ENCODE peak calls at places on chromosomes 13 and 19, in eight cellular contexts. E is breast epithelium, T is BE2C, X is heart left ventricle, J is heart right ventricle, U is cardiac muscle cell, W is A549, A is ascending aorta. K is an unnamed sample. For H3K4me1, the result is how much of the 10 kb centered on the place peaks cover.

GRCh38 chr19:14106840-14107239 is 10.7 kb downstream of the PRKACA start:
- DNase-seq in A (no peak), W (no peak), U (no peak), J (no peak), E (no peak), X (peak), T (no peak), K (no peak)

GRCh38 chr13:102227696-102228095 is 174.2 kb downstream of the FGF14 start:
- DNase-seq in A (no peak), U (no peak), E (no peak), T (no peak), W (no peak), J (no peak), X (no peak), K (no peak)

GRCh38 chr13:32443111-32443510 is 15.2 kb upstream of the N4BP2L1 start:
- DNase-seq in T (peak), X (no peak), U (peak), J (no peak), W (peak), A (no peak), E (no peak), K (no peak)

GRCh38 chr13:110640591-110641029 is 25.3 kb downstream of the NAXD start:
- DNase-seq in J (peak), X (peak), W (no peak), T (peak), U (no peak), A (no peak), E (no peak), K (no peak)

GRCh38 chr13:93227280-93227905 is 786 bp downstream of the GPC6 start:
- DNase-seq in E (no peak), T (peak), J (no peak), A (no peak), W (no peak), X (no peak), U (peak), K (no peak)

GRCh38 chr19:50725218-50725931 is 2.2 kb downstream of the CLEC11A start:
- DNase-seq in X (peak), A (no peak), T (no peak), E (no peak), U (no peak), W (no peak), J (no peak), K (peak)

GRCh38 chr19:7637374-7638256 is 705 bp downstream of the STXBP2 start:
- DNase-seq in A (no peak), T (no peak), U (peak), X (peak), E (no peak), J (no peak), W (peak), K (peak)

GRCh38 chr13:92387245-92387644 is 839.4 kb upstream of the GPC6 start:
- DNase-seq in A (no peak), U (no peak), T (no peak), J (no peak), X (no peak), E (no peak), W (no peak), K (no peak)

GRCh38 chr19:11659612-11660011 is 62.3 kb downstream of the ZNF627 start:
- DNase-seq in U (peak), W (no peak), T (no peak), A (no peak), E (no peak), X (no peak), J (no peak), K (no peak)
- TF ChIP-seq CTCF in U (peak), W (no peak), T (peak), A (peak), E (no peak), X (peak), J (peak), K (no peak)

GRCh38 chr13:25848822-25849740 is 202.7 kb downstream of the SHISA2 start:
- DNase-seq in A (no peak), J (no peak), W (no peak), T (no peak), X (no peak), E (no peak), U (no peak), K (no peak)
- H3K4me1 ChIP-seq in A (under half), J (under half), W (under half), T (under half), X (under half), E (under half), U (under half), K (under half)

DNA sequence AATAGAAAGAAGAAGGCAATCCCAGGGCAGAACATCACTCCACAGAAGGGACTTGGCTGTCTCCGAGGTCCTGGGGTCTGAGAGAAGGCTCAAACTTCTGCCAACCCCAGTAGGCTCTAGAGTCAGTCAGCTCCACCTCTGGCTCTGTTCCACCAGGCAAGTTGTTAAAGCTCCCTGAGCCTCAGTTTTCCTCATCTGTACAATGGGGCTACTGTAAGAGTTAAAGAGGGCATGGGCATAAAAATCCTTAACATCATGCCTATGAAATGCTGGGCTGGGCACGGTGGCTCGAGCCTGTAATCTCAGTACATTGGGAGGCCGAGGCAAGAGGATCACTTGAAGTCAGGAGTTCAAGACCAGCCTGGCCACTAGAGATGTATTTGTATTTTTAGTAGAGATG is 5.1 kb downstream of the UNC13A start:
- DNase-seq in U (no peak), W (no peak), E (no peak), A (no peak), J (no peak), X (no peak), T (no peak), K (no peak)
- TF ChIP-seq CTCF in U (no peak), W (no peak), E (no peak), A (no peak), J (no peak), X (no peak), T (no peak), K (no peak)

GRCh38 chr19:5286465-5287029 is 54.1 kb downstream of the PTPRS start:
- DNase-seq in X (no peak), W (no peak), A (no peak), E (no peak), T (no peak), J (no peak), U (no peak), K (no peak)
- H3K4me1 ChIP-seq in X (under half), W (under half), A (under half), E (under half), T (under half), J (under half), U (under half), K (under half)

GRCh38 chr13:43543331-43543730 is 243.4 kb downstream of the ENOX1 start:
- DNase-seq in W (no peak), T (no peak), A (no peak), U (no peak), J (no peak), X (no peak), E (no peak), K (no peak)

GRCh38 chr13:43545317-43545874 is 241.4 kb downstream of the ENOX1 start:
- DNase-seq in U (peak), X (no peak), E (no peak), J (no peak), A (no peak), T (peak), W (no peak), K (no peak)

GRCh38 chr13:43544011-43544410 is 242.8 kb downstream of the ENOX1 start:
- DNase-seq in T (no peak), J (no peak), E (no peak), X (no peak), A (no peak), W (no peak), U (peak), K (no peak)

GRCh38 chr13:43546260-43546659 is 240.5 kb downstream of the ENOX1 start:
- DNase-seq in U (peak), J (peak), X (peak), W (no peak), E (no peak), T (peak), A (no peak), K (no peak)

GRCh38 chr13:43546821-43547220 is 240.0 kb downstream of the ENOX1 start:
- DNase-seq in A (no peak), E (no peak), T (peak), J (no peak), U (no peak), W (no peak), X (no peak), K (no peak)
- TF ChIP-seq CTCF in A (no peak), E (no peak), T (no peak), J (no peak), U (no peak), W (no peak), X (no peak), K (no peak)

DNA sequence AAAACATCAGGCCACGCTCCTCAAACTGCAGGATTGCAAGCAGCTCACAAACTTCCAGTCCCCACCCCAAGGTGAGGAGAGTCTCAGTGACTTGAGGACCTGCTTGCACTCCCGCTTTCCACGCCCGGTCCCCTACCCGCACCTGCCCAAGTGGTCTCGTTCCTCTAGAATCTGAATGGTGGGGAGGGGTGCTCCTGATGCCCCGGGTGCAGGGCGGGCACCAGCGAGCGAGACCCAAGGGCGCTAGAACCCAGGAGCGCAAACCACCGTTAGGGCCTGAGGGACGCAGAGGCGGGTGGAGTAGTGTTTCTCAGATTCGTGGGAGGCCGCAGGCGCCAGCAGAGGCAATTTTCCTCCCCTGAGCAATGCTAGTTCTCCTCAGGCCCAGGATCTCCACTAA is 40.3 kb downstream of the SOX1 start:
- DNase-seq in W (no peak), J (no peak), U (no peak), T (no peak), E (no peak), X (no peak), A (no peak), K (no peak)
- H3K4me1 ChIP-seq in W (under half), J (under half), U (under half), T (under half), E (under half), X (under half), A (under half), K (under half)

GRCh38 chr19:55132453-55133129 is 15.2 kb upstream of the PPP1R12C start:
- DNase-seq in J (no peak), W (no peak), T (peak), E (no peak), A (no peak), U (no peak), X (no peak), K (no peak)
- TF ChIP-seq CTCF in J (peak), W (no peak), T (peak), E (no peak), A (no peak), U (peak), X (peak), K (no peak)